ENCODE peak calls at places on chromosomes 11 and 22, in six cellular contexts. G, K, P, I, H and U are unnamed samples. For H3K27me3, the result is how much of the 10 kb centered on the place peaks cover.

GRCh38 chr11:46554205-46555162 is 39.3 kb downstream of the AMBRA1 start:
- DNase-seq in G (no peak), K (no peak), P (no peak), I (peak), H (no peak), U (no peak)

GRCh38 chr22:37161442-37161841 is 11.7 kb upstream of the IL2RB start:
- DNase-seq in G (peak), K (peak), P (no peak), I (no peak), H (no peak), U (peak)

GRCh38 chr11:72836111-72836510 is 21.9 kb downstream of the ATG16L2 start:
- DNase-seq in G (no peak), K (no peak), P (no peak), I (no peak), H (no peak), U (no peak)

GRCh38 chr11:101442171-101442570 is 141.6 kb downstream of the TRPC6 start:
- DNase-seq in G (no peak), K (no peak), P (no peak), I (peak), H (no peak), U (no peak)

GRCh38 chr11:110077866-110078325 is 15.3 kb upstream of the ZC3H12C start:
- DNase-seq in G (no peak), K (peak), P (no peak), I (peak), H (no peak), U (no peak)

GRCh38 chr22:41862530-41863266 is 29.8 kb downstream of the SREBF2 start:
- DNase-seq in G (no peak), K (peak), P (peak), I (no peak), H (no peak), U (no peak)

GRCh38 chr22:23754220-23754919 is at the start of gene VPREB3:
- DNase-seq in G (no peak), K (peak), P (no peak), I (no peak), H (no peak), U (peak)

GRCh38 chr11:78219493-78220217 is 30.9 kb downstream of the USP35 start:
- DNase-seq in G (no peak), K (no peak), P (no peak), I (no peak), H (no peak), U (no peak)

GRCh38 chr11:25242928-25243327 is 746.1 kb downstream of the LUZP2 start:
- DNase-seq in G (no peak), K (no peak), P (no peak), I (peak), H (no peak), U (no peak)

GRCh38 chr11:47137476-47137875 is 39.2 kb downstream of the ARFGAP2 start:
- DNase-seq in G (no peak), K (no peak), P (no peak), I (no peak), H (no peak), U (no peak)

GRCh38 chr11:80362578-80362977 is 921.7 kb upstream of the TENM4 start:
- DNase-seq in G (no peak), K (no peak), P (no peak), I (peak), H (no peak), U (no peak)

GRCh38 chr11:11998091-11998781 is 10.2 kb downstream of the DKK3 start:
- DNase-seq in G (no peak), K (no peak), P (no peak), I (peak), H (no peak), U (no peak)

GRCh38 chr22:40694409-40694808 is 15.1 kb downstream of the MCHR1 start:
- DNase-seq in G (no peak), K (no peak), P (no peak), I (no peak), H (no peak), U (no peak)

GRCh38 chr11:15944460-15944859 is 411.9 kb downstream of the SOX6 start:
- DNase-seq in G (no peak), K (no peak), P (no peak), I (no peak), H (no peak), U (no peak)

GRCh38 chr22:32444068-32444467 is 20.2 kb downstream of the BPIFC start:
- DNase-seq in G (peak), K (no peak), P (no peak), I (peak), H (no peak), U (peak)

GRCh38 chr11:67113231-67113721 is 5.8 kb upstream of the KDM2A start:
- DNase-seq in G (no peak), K (peak), P (no peak), I (no peak), H (no peak), U (peak)

GRCh38 chr11:121895919-121896318 is 220.1 kb downstream of the BLID start:
- DNase-seq in G (no peak), K (no peak), P (no peak), I (peak), H (no peak), U (no peak)

GRCh38 chr11:69437001-69437875 is 44.2 kb upstream of the LINC01488 start:
- DNase-seq in G (no peak), K (no peak), P (peak), I (peak), H (no peak), U (peak)

GRCh38 chr22:28006271-28006670 is 87.2 kb upstream of the PITPNB start:
- DNase-seq in G (no peak), K (no peak), P (no peak), I (no peak), H (no peak), U (no peak)

GRCh38 chr11:125445731-125446130 is 50.3 kb downstream of the FEZ1 start:
- DNase-seq in G (no peak), K (no peak), P (no peak), I (no peak), H (no peak), U (no peak)

GRCh38 chr22:40328551-40328950 is 17.7 kb upstream of the ADSL start:
- DNase-seq in G (no peak), K (no peak), P (no peak), I (no peak), H (no peak), U (no peak)

GRCh38 chr22:40263191-40263590 is 83.1 kb upstream of the ADSL start:
- DNase-seq in G (peak), K (no peak), P (no peak), I (no peak), H (no peak), U (no peak)

GRCh38 chr11:69027704-69028372 is 14.8 kb upstream of the MRGPRF start:
- DNase-seq in G (no peak), K (no peak), P (peak), I (no peak), H (no peak), U (peak)

GRCh38 chr11:123505546-123506299 is 75.7 kb downstream of the GRAMD1B start:
- DNase-seq in G (no peak), K (no peak), P (no peak), I (no peak), H (no peak), U (peak)

GRCh38 chr11:14974021-14974698 is 2.0 kb upstream of the CALCA start:
- DNase-seq in G (no peak), K (peak), P (no peak), I (no peak), H (no peak), U (peak)

GRCh38 chr11:30113326-30113873 is 96.6 kb upstream of the KCNA4 start:
- DNase-seq in G (no peak), K (no peak), P (peak), I (no peak), H (no peak), U (no peak)

GRCh38 chr22:23193882-23194281 is 13.6 kb downstream of the BCR start:
- DNase-seq in G (no peak), K (no peak), P (no peak), I (no peak), H (no peak), U (no peak)

GRCh38 chr11:69640995-69641581 is at the start of gene CCND1:
- DNase-seq in G (peak), K (no peak), P (peak), I (peak), H (no peak), U (peak)

GRCh38 chr11:10892250-10892649 is 34.4 kb upstream of the ZBED5 start:
- DNase-seq in G (no peak), K (no peak), P (no peak), I (no peak), H (no peak), U (no peak)

GRCh38 chr11:126098204-126098769 is 35.6 kb upstream of the CDON start:
- DNase-seq in G (no peak), K (no peak), P (no peak), I (no peak), H (no peak), U (no peak)

GRCh38 chr11:84691830-84692229 is 935.3 kb downstream of the DLG2 start:
- DNase-seq in G (no peak), K (no peak), P (no peak), I (no peak), H (no peak), U (peak)

GRCh38 chr11:78231962-78232459 is 43.3 kb downstream of the USP35 start:
- DNase-seq in G (no peak), K (no peak), P (no peak), I (peak), H (no peak), U (no peak)

GRCh38 chr11:120217526-120217925 is 6.7 kb downstream of the OAF start:
- DNase-seq in G (no peak), K (no peak), P (no peak), I (no peak), H (no peak), U (no peak)
- H3K27me3 ChIP-seq in G (under half), K (under half), P (under half), I (under half), H (under half), U (under half)

DNA sequence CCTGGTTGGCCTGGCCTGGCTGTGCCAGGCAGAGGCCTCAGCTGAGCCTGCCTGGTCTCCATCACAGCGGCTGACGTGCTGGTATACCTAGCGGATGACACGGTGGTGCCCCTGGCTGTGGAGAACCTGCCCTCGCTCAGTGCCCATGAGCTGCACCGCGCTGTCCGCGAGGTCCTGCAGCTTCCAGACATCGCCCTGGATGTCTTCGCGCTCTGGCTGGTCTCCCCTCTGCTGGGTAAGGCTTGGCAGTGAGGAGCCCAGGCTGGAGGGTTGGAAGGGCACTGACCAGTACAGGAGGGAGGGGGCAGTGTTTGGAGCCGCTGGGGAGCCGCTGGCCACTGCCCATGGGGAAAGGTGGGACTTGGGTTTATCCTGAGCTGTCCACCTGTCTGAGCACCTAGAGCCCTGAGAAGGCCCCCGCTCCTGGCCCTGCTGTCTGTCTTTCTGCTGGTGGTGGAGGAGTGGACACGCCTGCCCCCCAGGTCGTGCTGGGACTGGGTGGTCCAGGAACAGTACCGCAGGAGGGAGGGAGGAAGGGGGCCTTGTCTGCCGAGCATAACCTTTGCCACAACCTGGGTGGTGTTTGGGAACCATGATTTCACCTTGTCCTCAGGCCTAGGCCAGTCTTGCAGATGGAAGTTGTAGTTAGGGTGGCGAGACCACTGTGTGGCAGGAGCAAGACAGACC is 3.0 kb downstream of the FRMD8 start:
- DNase-seq in G (no peak), K (no peak), P (no peak), I (no peak), H (no peak), U (peak)
- H3K4me3 ChIP-seq in G (no peak), K (peak), P (no peak), I (peak), H (peak), U (no peak)

GRCh38 chr22:26302726-26303125 is 126.3 kb upstream of the ASPHD2 start:
- DNase-seq in G (no peak), K (no peak), P (no peak), I (no peak), H (no peak), U (no peak)
- H3K27me3 ChIP-seq in G (under half), K (under half), P (under half), I (under half), H (half or more), U (under half)

DNA sequence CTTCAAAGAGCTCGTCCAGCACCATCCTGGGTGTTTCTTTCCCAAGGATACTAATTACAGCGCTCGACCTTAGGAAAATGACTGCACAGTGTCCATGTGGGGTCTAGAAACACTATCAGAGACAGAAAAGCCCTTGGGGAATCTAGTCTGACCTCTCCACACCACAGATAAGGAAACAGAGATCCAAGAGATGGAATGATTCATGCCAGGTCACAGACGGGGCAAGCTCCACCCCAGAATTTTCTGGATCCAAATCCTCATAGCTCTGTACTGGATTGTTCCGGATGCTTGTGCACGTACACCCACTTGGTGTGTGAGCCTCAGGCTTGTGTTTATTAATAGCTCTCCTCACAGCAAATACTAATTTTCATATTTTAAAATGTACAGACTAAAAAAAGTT is 11.3 kb downstream of the ABTB2 start:
- DNase-seq in G (no peak), K (no peak), P (no peak), I (peak), H (no peak), U (no peak)
- H3K4me3 ChIP-seq in G (no peak), K (no peak), P (no peak), I (no peak), H (no peak), U (no peak)

GRCh38 chr11:36763187-36763586 is 165.2 kb upstream of the RAG2 start:
- DNase-seq in G (no peak), K (no peak), P (no peak), I (no peak), H (no peak), U (no peak)
- H3K27me3 ChIP-seq in G (under half), K (under half), P (under half), I (under half), H (under half), U (under half)

GRCh38 chr11:5593146-5593545 is 3.3 kb upstream of the TRIM6 start:
- DNase-seq in G (no peak), K (no peak), P (no peak), I (no peak), H (no peak), U (no peak)
- H3K4me3 ChIP-seq in G (no peak), K (no peak), P (no peak), I (no peak), H (no peak), U (no peak)

GRCh38 chr22:49051491-49052022 is 776.1 kb downstream of the BRD1 start:
- DNase-seq in G (no peak), K (no peak), P (no peak), I (no peak), H (no peak), U (no peak)
- H3K27me3 ChIP-seq in G (under half), K (under half), P (under half), I (under half), H (under half), U (under half)